ENCODE peak calls at places on chromosomes 12 and 14, in four cellular contexts. One of them, this sample, is unnamed.

GRCh38 chr12:93663729-93664084 is 13.5 kb upstream of the CRADD start:
- DNase-seq in HL-60: no peak
- DNase-seq in tibial nerve: no peak
- DNase-seq in RWPE2: no peak
- DNase-seq in this sample: no peak

GRCh38 chr14:80456200-80456599 is 244.9 kb upstream of the DIO2 start:
- DNase-seq in tibial nerve: no peak
- DNase-seq in HL-60: no peak
- DNase-seq in RWPE2: no peak
- DNase-seq in this sample: peak

GRCh38 chr14:36048667-36049066 is 127.9 kb downstream of the PTCSC3 start:
- DNase-seq in tibial nerve: no peak
- DNase-seq in HL-60: no peak
- DNase-seq in RWPE2: no peak
- DNase-seq in this sample: no peak

GRCh38 chr12:23063206-23063605 is 438.2 kb downstream of the ETNK1 start:
- DNase-seq in tibial nerve: no peak
- DNase-seq in HL-60: no peak
- DNase-seq in RWPE2: no peak
- DNase-seq in this sample: no peak

GRCh38 chr12:94718114-94718513 is 67.8 kb upstream of the TMCC3 start:
- DNase-seq in tibial nerve: no peak
- DNase-seq in RWPE2: no peak
- DNase-seq in HL-60: no peak
- DNase-seq in this sample: peak

GRCh38 chr12:71509705-71510104 is 70.1 kb downstream of the LGR5 start:
- DNase-seq in HL-60: no peak
- DNase-seq in tibial nerve: no peak
- DNase-seq in RWPE2: no peak
- DNase-seq in this sample: no peak

GRCh38 chr14:23984891-23985607 is 3.7 kb upstream of the DHRS4L2 start:
- DNase-seq in RWPE2: no peak
- DNase-seq in tibial nerve: no peak
- DNase-seq in HL-60: peak
- DNase-seq in this sample: peak

GRCh38 chr14:57749267-57749666 is 116.6 kb downstream of the SLC35F4 start:
- DNase-seq in tibial nerve: no peak
- DNase-seq in HL-60: no peak
- DNase-seq in RWPE2: no peak
- DNase-seq in this sample: no peak

GRCh38 chr12:14185441-14186192 is 179.9 kb upstream of the ATF7IP start:
- DNase-seq in RWPE2: no peak
- DNase-seq in HL-60: no peak
- DNase-seq in tibial nerve: no peak
- DNase-seq in this sample: peak

GRCh38 chr12:51898937-51899336 is 8.4 kb upstream of the ACVRL1 start:
- DNase-seq in tibial nerve: no peak
- DNase-seq in RWPE2: peak
- DNase-seq in HL-60: no peak
- DNase-seq in this sample: peak

GRCh38 chr12:67279637-67280036 is 10.5 kb downstream of the CAND1 start:
- DNase-seq in tibial nerve: no peak
- DNase-seq in RWPE2: no peak
- DNase-seq in HL-60: no peak
- DNase-seq in this sample: no peak

GRCh38 chr12:10392394-10392930 is 2.6 kb upstream of the KLRK1 start:
- DNase-seq in RWPE2: peak
- DNase-seq in HL-60: peak
- DNase-seq in tibial nerve: peak
- DNase-seq in this sample: peak

DNA sequence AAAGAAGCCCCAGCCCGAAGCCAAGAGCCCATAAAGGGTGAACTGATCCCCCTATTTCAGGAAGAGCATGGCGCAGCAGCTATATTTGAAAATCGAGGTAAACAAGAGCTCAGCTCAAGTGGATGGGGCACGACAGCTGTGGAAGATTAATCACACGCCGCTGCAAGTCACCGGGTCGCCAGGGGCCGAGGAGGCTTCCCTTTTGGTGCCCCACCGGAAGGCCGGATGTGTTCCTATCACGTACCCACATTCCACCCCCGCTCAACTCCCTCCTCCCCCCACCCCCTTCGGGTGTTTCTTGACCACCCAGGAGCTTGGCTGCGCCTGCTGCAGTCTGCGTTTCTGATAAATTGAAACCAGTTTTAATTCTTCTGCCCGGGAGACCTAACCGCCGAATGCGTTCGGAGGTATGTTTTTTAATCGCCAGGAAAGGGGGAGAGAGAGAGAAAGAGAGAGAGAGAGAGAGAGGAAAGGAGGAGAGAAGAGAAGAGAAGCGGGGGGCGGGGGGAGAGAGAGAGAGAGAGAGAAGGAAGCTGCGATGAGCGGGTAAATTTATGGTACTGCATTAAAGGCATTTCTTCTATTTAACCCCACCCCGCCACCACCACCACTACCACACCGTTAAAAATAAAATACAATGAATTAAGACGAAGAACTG is 1.8 kb downstream of the SLC8A3 start:
- DNase-seq in RWPE2: no peak
- DNase-seq in tibial nerve: no peak
- DNase-seq in HL-60: no peak
- DNase-seq in this sample: no peak
- H3K4me3 ChIP-seq in RWPE2: no peak
- H3K4me3 ChIP-seq in tibial nerve: peak
- H3K4me3 ChIP-seq in HL-60: no peak
- H3K4me3 ChIP-seq in this sample: no peak

DNA sequence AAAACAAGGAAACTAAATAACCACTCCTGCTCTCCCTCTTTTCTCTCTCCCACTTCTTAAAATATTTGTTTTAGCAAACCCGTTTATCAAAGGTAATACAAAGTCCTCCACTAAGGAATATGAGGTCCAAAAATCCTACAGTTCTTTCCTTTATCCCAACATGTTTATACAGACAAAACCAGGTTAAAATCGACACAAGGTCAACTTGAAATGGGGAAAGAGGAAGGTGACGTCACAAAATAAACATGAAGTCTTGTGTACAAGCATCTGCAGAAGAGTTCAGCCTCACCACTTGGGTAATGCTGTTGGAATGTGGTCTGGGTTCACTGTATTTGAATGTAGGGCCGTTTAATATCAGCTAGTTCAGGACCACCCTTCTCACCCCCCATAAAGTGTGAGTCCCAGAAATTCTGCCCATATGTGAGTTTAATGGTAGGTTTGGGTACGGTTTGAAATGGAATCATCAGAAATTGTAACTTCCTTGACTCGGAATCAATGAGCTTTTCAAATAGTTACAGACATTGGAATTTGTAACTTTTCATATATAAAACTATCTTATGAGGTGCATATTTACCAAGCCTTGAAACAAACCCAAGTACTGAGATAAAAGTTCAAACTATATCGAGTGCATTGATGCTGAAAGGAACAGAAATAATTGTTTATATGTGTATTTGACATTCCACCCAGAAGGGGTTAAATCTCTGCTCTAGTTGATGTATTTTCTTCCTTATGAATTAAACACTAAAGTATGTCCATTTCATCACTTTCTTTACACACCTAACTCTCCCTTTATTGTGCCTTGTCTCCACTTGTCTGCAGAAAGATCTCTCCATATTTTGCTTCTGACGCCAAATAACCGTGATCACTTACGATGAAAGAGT is 120.1 kb upstream of the SLC38A2 start:
- DNase-seq in tibial nerve: no peak
- DNase-seq in RWPE2: no peak
- DNase-seq in HL-60: no peak
- DNase-seq in this sample: peak
- H3K4me3 ChIP-seq in tibial nerve: no peak
- H3K4me3 ChIP-seq in RWPE2: no peak
- H3K4me3 ChIP-seq in HL-60: no peak
- H3K4me3 ChIP-seq in this sample: no peak

GRCh38 chr14:91870001-91870400 is 2.7 kb upstream of the TC2N start:
- DNase-seq in RWPE2: no peak
- DNase-seq in HL-60: no peak
- DNase-seq in tibial nerve: no peak
- DNase-seq in this sample: no peak

GRCh38 chr14:91870890-91871289 is 3.6 kb upstream of the TC2N start:
- DNase-seq in RWPE2: no peak
- DNase-seq in tibial nerve: no peak
- DNase-seq in HL-60: no peak
- DNase-seq in this sample: no peak

GRCh38 chr14:91872517-91873470 is 5.5 kb upstream of the TC2N start:
- DNase-seq in RWPE2: no peak
- DNase-seq in tibial nerve: peak
- DNase-seq in HL-60: no peak
- DNase-seq in this sample: no peak

GRCh38 chr14:91873476-91874265 is 6.3 kb upstream of the TC2N start:
- DNase-seq in HL-60: no peak
- DNase-seq in tibial nerve: no peak
- DNase-seq in RWPE2: no peak
- DNase-seq in this sample: no peak

DNA sequence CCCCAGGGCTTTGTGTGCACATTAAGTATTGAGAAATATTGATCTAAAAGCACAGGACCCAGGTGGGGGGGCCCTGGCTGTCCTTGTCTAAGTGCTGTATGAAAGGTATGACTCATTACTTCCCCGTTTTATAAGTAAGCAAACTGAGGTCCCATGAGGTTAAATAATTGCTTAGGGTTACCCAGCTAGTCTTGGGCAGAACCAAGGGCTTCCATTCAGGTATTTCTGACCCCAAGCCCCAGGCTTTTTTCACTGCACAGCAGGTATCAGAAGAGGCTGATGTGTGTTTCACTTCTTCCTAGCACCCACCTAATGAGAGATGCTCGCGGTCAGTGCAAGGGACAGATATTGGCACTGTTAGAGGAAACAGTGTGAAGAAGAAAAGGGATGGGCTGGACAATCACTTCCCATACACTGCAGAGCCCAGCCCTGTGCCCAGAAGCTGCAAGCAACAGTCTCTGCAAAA is 4.7 kb upstream of the TC2N start:
- DNase-seq in RWPE2: no peak
- DNase-seq in HL-60: no peak
- DNase-seq in tibial nerve: peak
- DNase-seq in this sample: peak
- H3K4me3 ChIP-seq in RWPE2: no peak
- H3K4me3 ChIP-seq in HL-60: no peak
- H3K4me3 ChIP-seq in tibial nerve: no peak
- H3K4me3 ChIP-seq in this sample: no peak

DNA sequence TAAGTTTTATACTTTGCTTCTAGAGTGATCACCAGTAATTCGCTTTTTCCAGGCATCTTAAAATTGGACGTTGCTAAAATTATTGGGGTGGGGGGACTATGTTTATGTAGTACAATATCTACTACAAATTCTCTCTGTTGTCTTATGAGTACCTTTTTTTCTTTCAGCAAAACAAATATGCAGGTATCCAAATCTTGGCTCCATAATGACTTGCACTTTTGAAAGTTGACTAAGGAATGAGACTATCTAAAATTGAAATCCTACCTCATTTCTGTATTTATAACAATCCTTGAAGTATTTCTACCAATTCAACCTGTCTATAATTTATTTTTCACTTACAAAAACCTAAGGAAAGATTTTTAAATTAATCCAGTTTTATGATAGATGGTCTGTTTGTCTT is 2.4 kb downstream of the DYNC1H1 start:
- DNase-seq in tibial nerve: no peak
- DNase-seq in RWPE2: no peak
- DNase-seq in HL-60: no peak
- DNase-seq in this sample: no peak
- H3K4me3 ChIP-seq in tibial nerve: no peak
- H3K4me3 ChIP-seq in RWPE2: peak
- H3K4me3 ChIP-seq in HL-60: no peak
- H3K4me3 ChIP-seq in this sample: peak

DNA sequence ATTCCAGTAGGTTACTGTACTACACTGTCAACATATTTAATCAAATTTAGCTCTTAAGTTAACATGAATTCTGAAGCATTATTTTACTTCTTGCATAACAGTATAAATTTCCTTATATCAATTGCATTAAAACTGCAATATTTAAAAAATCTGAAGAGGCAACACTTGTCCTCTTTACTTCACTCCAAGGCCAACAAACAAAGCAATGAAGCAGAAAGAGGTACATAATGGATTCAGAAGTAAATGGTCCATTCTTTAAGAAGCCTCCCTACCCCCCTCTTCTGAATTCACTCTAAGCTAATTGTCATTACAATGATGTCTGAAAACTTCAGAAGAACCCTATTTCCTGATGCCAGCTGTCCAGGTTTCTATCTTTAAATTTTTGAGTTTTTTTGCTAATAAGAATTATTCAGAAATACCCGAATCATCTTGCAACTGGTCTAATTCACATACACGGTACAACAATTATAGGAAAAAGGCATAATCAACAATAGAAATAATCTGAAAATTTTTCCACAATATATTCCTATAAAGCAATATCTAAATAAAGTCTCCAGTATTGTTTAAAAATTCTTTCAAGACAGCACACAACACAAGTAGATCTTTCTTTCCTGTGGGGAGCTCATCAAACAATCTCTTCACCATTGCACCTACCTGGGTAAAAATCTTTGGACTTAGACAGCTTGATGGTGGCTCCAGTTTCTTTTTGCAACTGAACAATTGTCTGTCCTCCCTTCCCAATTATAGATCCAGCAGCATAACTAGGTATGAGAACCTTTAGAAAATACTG is 2.9 kb downstream of the NOVA1 start:
- DNase-seq in HL-60: no peak
- DNase-seq in tibial nerve: no peak
- DNase-seq in RWPE2: no peak
- DNase-seq in this sample: no peak
- H3K4me3 ChIP-seq in HL-60: no peak
- H3K4me3 ChIP-seq in tibial nerve: peak
- H3K4me3 ChIP-seq in RWPE2: no peak
- H3K4me3 ChIP-seq in this sample: no peak

DNA sequence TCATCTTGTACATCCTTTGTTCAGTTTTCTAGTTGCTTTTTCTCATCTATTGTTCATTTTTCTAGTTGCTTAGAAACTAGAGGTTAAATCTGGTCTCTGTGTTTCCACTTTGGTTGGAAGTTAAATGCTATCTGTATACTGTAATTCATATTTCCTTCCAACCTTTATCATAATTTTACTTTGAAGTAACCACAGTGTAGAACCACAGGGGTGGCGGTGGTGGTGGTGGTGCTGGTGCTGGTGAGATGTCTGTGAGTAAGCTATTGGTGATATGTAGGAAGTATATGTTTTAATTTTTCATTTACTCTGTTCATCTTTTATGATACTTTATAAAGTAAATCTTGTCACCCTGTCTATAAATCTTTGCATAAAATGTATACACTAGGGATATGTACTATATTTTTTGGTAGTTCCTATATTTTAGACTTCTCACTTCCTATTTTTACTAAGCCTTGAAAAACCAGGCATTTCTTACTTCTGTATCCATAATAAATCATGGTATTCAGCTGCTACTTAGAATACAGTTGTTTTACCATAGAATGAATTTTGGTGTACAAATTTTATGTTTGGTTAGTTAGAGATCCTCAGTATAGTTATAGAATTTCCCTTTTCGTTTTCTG is 31.9 kb downstream of the CCDC91 start:
- DNase-seq in RWPE2: no peak
- DNase-seq in HL-60: no peak
- DNase-seq in tibial nerve: no peak
- DNase-seq in this sample: no peak
- H3K4me3 ChIP-seq in RWPE2: no peak
- H3K4me3 ChIP-seq in HL-60: no peak
- H3K4me3 ChIP-seq in tibial nerve: no peak
- H3K4me3 ChIP-seq in this sample: no peak